ENCODE peak calls at places on chromosome 2, in four cellular contexts. One of them, this sample, is unnamed.

GRCh38 chr2:98505311-98505808 is 60.7 kb downstream of the INPP4A start:
- DNase-seq in GM12865: no peak
- DNase-seq in dorsolateral prefrontal cortex: no peak
- DNase-seq in H1: no peak
- DNase-seq in this sample: peak

GRCh38 chr2:186129767-186130581 is 356.1 kb upstream of the ZC3H15 start:
- DNase-seq in dorsolateral prefrontal cortex: no peak
- DNase-seq in H1: no peak
- DNase-seq in GM12865: no peak
- DNase-seq in this sample: peak

GRCh38 chr2:222399038-222399783 is 25.1 kb upstream of the SGPP2 start:
- DNase-seq in H1: no peak
- DNase-seq in dorsolateral prefrontal cortex: no peak
- DNase-seq in GM12865: no peak
- DNase-seq in this sample: no peak

GRCh38 chr2:102514061-102514785 is 41.2 kb downstream of the SLC9A4 start:
- DNase-seq in dorsolateral prefrontal cortex: no peak
- DNase-seq in GM12865: no peak
- DNase-seq in H1: no peak
- DNase-seq in this sample: peak

GRCh38 chr2:21916934-21917522 is 793.3 kb downstream of the TDRD15 start:
- DNase-seq in GM12865: no peak
- DNase-seq in dorsolateral prefrontal cortex: no peak
- DNase-seq in H1: no peak
- DNase-seq in this sample: no peak

GRCh38 chr2:147782521-147782920 is 62.3 kb upstream of the ACVR2A start:
- DNase-seq in GM12865: no peak
- DNase-seq in H1: no peak
- DNase-seq in dorsolateral prefrontal cortex: no peak
- DNase-seq in this sample: peak

GRCh38 chr2:36919041-36919837 is 47.1 kb downstream of the STRN start:
- DNase-seq in GM12865: no peak
- DNase-seq in H1: no peak
- DNase-seq in dorsolateral prefrontal cortex: no peak
- DNase-seq in this sample: no peak

GRCh38 chr2:10533811-10534321 is 85.7 kb upstream of the ODC1 start:
- DNase-seq in dorsolateral prefrontal cortex: no peak
- DNase-seq in H1: no peak
- DNase-seq in GM12865: no peak
- DNase-seq in this sample: no peak

GRCh38 chr2:218805627-218806026 is 23.7 kb downstream of the CYP27A1 start:
- DNase-seq in GM12865: peak
- DNase-seq in dorsolateral prefrontal cortex: no peak
- DNase-seq in H1: no peak
- DNase-seq in this sample: peak

GRCh38 chr2:112482309-112483046 is 522 bp downstream of the TTL start:
- DNase-seq in dorsolateral prefrontal cortex: no peak
- DNase-seq in GM12865: peak
- DNase-seq in H1: peak
- DNase-seq in this sample: peak

GRCh38 chr2:54106631-54107454 is 8.6 kb upstream of the ACYP2 start:
- DNase-seq in H1: no peak
- DNase-seq in GM12865: peak
- DNase-seq in dorsolateral prefrontal cortex: peak
- DNase-seq in this sample: peak

GRCh38 chr2:39535606-39536185 is 98.6 kb upstream of the MAP4K3 start:
- DNase-seq in GM12865: no peak
- DNase-seq in dorsolateral prefrontal cortex: no peak
- DNase-seq in H1: no peak
- DNase-seq in this sample: no peak

GRCh38 chr2:24515841-24516240 is 24.8 kb downstream of the NCOA1 start:
- DNase-seq in dorsolateral prefrontal cortex: no peak
- DNase-seq in H1: no peak
- DNase-seq in GM12865: no peak
- DNase-seq in this sample: no peak

GRCh38 chr2:218275368-218276072 is 5.2 kb downstream of the PNKD start:
- DNase-seq in GM12865: no peak
- DNase-seq in H1: no peak
- DNase-seq in dorsolateral prefrontal cortex: no peak
- DNase-seq in this sample: no peak

GRCh38 chr2:8298783-8299182 is 383.1 kb upstream of the ID2 start:
- DNase-seq in GM12865: peak
- DNase-seq in H1: no peak
- DNase-seq in dorsolateral prefrontal cortex: no peak
- DNase-seq in this sample: no peak

GRCh38 chr2:182761903-182762302 is 45.8 kb downstream of the DNAJC10 start:
- DNase-seq in H1: no peak
- DNase-seq in dorsolateral prefrontal cortex: no peak
- DNase-seq in GM12865: no peak
- DNase-seq in this sample: peak

GRCh38 chr2:223697921-223698645 is 95.9 kb upstream of the SCG2 start:
- DNase-seq in H1: no peak
- DNase-seq in GM12865: no peak
- DNase-seq in dorsolateral prefrontal cortex: no peak
- DNase-seq in this sample: peak

GRCh38 chr2:138787053-138787666 is 7.0 kb upstream of the NXPH2 start:
- DNase-seq in H1: no peak
- DNase-seq in dorsolateral prefrontal cortex: no peak
- DNase-seq in GM12865: peak
- DNase-seq in this sample: peak

GRCh38 chr2:205748660-205749059 is 66.4 kb downstream of the NRP2 start:
- DNase-seq in dorsolateral prefrontal cortex: no peak
- DNase-seq in H1: no peak
- DNase-seq in GM12865: no peak
- DNase-seq in this sample: peak

GRCh38 chr2:218964041-218964771 is 4.7 kb downstream of the CDK5R2 start:
- DNase-seq in dorsolateral prefrontal cortex: no peak
- DNase-seq in H1: no peak
- DNase-seq in GM12865: no peak
- DNase-seq in this sample: peak

GRCh38 chr2:217622205-217622621 is 380.6 kb downstream of the TNS1 start:
- DNase-seq in dorsolateral prefrontal cortex: no peak
- DNase-seq in H1: no peak
- DNase-seq in GM12865: no peak
- DNase-seq in this sample: peak

GRCh38 chr2:107197601-107198000 is 311.6 kb upstream of the ST6GAL2 start:
- DNase-seq in GM12865: no peak
- DNase-seq in H1: no peak
- DNase-seq in dorsolateral prefrontal cortex: no peak
- DNase-seq in this sample: no peak

GRCh38 chr2:191679818-191680600 is 2.1 kb downstream of the NABP1 start:
- DNase-seq in dorsolateral prefrontal cortex: no peak
- DNase-seq in GM12865: peak
- DNase-seq in H1: no peak
- DNase-seq in this sample: peak

GRCh38 chr2:85436836-85437487 is 18.4 kb downstream of the SH2D6 start:
- DNase-seq in dorsolateral prefrontal cortex: no peak
- DNase-seq in H1: no peak
- DNase-seq in GM12865: no peak
- DNase-seq in this sample: no peak

GRCh38 chr2:69791045-69791444 is 38.4 kb upstream of the GMCL1 start:
- DNase-seq in H1: no peak
- DNase-seq in GM12865: peak
- DNase-seq in dorsolateral prefrontal cortex: no peak
- DNase-seq in this sample: peak

GRCh38 chr2:71277536-71278103 is 50.7 kb upstream of the PAIP2B start:
- DNase-seq in H1: peak
- DNase-seq in GM12865: peak
- DNase-seq in dorsolateral prefrontal cortex: peak
- DNase-seq in this sample: peak

GRCh38 chr2:177799531-177799930 is 273.0 kb downstream of the PDE11A start:
- DNase-seq in GM12865: peak
- DNase-seq in H1: no peak
- DNase-seq in dorsolateral prefrontal cortex: no peak
- DNase-seq in this sample: peak

GRCh38 chr2:21256006-21256405 is 132.2 kb downstream of the TDRD15 start:
- DNase-seq in GM12865: peak
- DNase-seq in dorsolateral prefrontal cortex: peak
- DNase-seq in H1: no peak
- DNase-seq in this sample: no peak

GRCh38 chr2:133788391-133788790 is 220.1 kb upstream of the NCKAP5 start:
- DNase-seq in H1: no peak
- DNase-seq in GM12865: no peak
- DNase-seq in dorsolateral prefrontal cortex: no peak
- DNase-seq in this sample: no peak

DNA sequence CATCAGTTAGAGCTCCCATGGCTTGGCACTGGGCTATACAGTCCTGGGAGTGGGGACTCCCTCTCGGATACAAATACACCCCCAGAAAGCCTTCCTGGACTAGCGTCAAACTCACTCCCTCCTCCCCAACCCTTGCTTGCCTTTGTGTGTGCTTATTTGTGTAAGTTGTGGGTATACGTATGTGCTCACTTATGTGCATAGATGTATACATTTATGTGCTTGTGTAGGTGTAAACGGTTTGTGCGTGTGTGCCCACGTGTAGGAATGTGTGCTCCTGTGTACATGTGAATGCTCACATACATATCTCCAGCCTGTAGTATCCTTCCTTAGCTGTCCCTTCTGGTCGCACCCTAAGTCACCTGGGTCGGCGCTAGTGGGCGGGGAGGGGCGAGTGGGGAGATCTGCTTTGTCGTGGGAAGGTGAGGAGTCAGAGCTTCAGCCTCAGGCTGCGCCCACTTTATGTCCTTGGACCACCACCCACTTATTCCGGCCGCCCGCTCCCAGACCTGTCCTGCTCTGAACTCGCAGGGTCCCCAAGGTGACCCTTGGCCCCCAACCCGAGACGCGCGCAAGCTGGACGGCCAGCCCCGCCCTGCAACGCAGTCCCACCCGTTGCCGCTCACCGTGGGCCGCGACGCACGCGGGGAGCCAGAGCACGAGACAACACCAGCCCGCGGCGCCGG is 427 bp downstream of the PRADC1 start:
- DNase-seq in H1: no peak
- DNase-seq in GM12865: peak
- DNase-seq in dorsolateral prefrontal cortex: no peak
- DNase-seq in this sample: no peak
- TF ChIP-seq CTCF in H1: no peak
- TF ChIP-seq CTCF in GM12865: no peak
- TF ChIP-seq CTCF in dorsolateral prefrontal cortex: no peak
- TF ChIP-seq CTCF in this sample: no peak

DNA sequence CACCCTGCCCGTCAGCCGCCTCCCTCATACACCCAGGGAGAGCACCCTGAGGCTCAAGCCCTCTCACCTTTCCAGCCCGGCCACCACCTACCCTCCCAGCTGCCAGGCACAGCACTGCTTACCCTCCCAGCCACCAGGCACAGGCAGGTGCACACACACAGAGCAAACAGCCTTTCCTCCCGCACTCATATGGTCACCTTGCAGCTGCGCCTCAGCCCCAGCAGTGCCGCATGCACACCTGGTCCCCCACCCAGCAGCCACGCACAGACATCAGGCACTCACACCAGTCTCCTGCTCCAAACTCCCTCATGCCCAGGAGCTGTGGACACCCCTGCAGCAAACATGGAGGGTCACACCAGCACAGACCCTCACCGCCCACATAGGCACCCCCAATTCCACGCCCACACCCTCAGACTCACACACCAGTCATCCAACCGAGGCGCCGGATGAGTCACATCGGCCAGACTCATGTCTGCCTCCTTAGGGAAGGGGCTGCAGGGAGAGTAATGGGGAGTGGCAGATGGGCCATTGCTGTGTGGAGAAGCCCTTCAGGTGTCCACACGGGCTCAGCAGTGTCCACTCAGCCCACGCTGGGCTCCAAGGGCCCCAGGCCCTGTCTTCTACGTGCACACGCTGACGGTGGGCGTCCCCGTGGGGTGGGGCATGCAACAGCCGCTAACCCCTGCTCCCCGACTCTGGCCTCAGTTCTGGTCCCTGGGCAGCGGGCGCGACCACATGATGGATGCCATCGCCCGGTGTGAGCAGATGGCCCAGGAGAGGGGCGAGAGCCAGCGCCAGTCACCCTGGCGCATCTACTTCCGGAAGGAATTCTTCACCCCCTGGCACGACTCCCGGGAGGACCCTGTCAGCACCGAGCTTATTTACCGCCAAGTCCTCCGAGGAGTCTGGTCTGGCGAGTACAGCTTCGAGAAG is 22.3 kb upstream of the GPR17 start:
- DNase-seq in GM12865: no peak
- DNase-seq in H1: no peak
- DNase-seq in dorsolateral prefrontal cortex: no peak
- DNase-seq in this sample: peak
- H3K4me3 ChIP-seq in GM12865: no peak
- H3K4me3 ChIP-seq in H1: no peak
- H3K4me3 ChIP-seq in dorsolateral prefrontal cortex: no peak
- H3K4me3 ChIP-seq in this sample: no peak

DNA sequence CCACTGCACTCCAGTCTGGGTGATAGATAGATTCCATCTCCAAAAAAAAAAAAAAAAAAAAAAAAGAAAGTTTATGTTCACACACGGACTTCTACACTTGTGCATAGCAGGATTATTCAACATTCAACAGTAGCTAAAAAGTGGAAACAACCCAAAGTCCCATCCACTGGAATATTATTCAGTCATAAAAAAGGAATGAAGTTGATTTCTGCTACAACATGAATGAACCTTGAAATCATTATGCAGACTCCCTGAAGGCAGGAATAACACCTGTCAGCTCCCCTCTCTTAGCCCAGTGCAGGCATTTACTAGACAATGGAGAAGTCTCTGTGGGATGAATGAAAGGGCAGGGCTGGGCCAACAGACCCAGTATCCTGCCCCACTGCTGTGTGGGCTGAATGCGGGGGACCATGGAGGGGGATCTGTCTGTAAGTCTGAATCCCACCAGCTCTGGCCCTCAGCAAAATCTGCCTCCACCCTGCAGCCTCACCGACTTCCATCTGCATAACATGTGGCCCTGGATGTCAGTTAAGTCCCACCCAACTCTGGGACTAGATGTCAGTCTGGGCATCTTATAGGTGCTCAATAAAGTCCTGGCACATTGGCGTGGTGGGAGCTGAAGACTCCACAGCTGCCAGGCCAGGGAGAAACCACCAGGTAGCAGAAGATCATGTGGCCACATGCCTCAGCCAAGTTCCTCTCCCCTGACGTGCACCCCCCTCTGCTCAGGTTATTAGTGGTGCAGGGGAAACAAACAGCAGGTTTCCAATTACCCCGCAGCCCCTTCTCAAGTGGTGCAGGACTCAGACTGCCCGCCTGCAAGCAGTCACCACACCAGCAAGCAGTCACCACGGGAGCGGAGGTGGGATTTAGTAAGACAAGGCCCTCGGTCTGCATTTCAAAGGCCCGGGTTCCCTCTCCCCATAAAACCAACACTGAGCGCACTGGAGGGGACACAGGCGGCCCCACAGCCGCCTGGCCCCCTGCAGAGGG is 8.9 kb downstream of the ZFP36L2 start:
- DNase-seq in GM12865: peak
- DNase-seq in H1: peak
- DNase-seq in dorsolateral prefrontal cortex: no peak
- DNase-seq in this sample: no peak
- TF ChIP-seq CTCF in GM12865: no peak
- TF ChIP-seq CTCF in H1: no peak
- TF ChIP-seq CTCF in dorsolateral prefrontal cortex: no peak
- TF ChIP-seq CTCF in this sample: no peak

GRCh38 chr2:6290212-6290611 is 575.5 kb downstream of the CMPK2 start:
- DNase-seq in H1: no peak
- DNase-seq in GM12865: no peak
- DNase-seq in dorsolateral prefrontal cortex: no peak
- DNase-seq in this sample: no peak
- H3K4me3 ChIP-seq in H1: no peak
- H3K4me3 ChIP-seq in GM12865: no peak
- H3K4me3 ChIP-seq in dorsolateral prefrontal cortex: no peak
- H3K4me3 ChIP-seq in this sample: no peak

This sample was measured in fibroblast of mammary gland.